ENCODE peak calls at places on chromosomes 2 and 18, in six cellular contexts. J, H, M, Q, O and I are unnamed samples.
A peak's percentile ranks its signal among the peaks of the same experiment; 100 is the strongest.

GRCh38 chr2:23637011-23637778 is 252.2 kb downstream of the KLHL29 start:
- DNase-seq in O (no peak), M (peak; percentile 54), Q (peak; percentile 34), J (no peak), H (no peak), I (no peak)

GRCh38 chr2:71888741-71889445 is 258.8 kb downstream of the CYP26B1 start:
- DNase-seq in M (no peak), J (no peak), Q (no peak), H (no peak), O (no peak), I (no peak)

GRCh38 chr2:50645346-50645745 is 386.6 kb downstream of the NRXN1 start:
- DNase-seq in J (no peak), Q (no peak), H (no peak), O (no peak), M (no peak), I (no peak)

GRCh38 chr2:202064206-202064880 is 8.7 kb upstream of the KIAA2012 start:
- DNase-seq in H (peak; percentile 56), Q (peak; percentile 83), O (peak; percentile 82), M (no peak), J (peak; percentile 20), I (no peak)

GRCh38 chr2:237280235-237280634 is 133.7 kb downstream of the COL6A3 start:
- DNase-seq in Q (peak; percentile 32), J (no peak), M (peak; percentile 90), O (peak; percentile 99), H (no peak), I (no peak)

GRCh38 chr18:11689031-11689971 is at the start of gene GNAL:
- DNase-seq in O (peak; percentile 30), J (peak; percentile 63), M (peak; percentile 34), H (peak; percentile 72), Q (peak; percentile 87), I (peak; percentile 87)

GRCh38 chr2:120915670-120916069 is 180.0 kb downstream of the GLI2 start:
- DNase-seq in H (no peak), J (no peak), O (no peak), M (no peak), Q (no peak), I (no peak)

GRCh38 chr2:181234429-181235410 is 222.5 kb upstream of the ITGA4 start:
- DNase-seq in H (no peak), M (no peak), J (no peak), O (no peak), Q (no peak), I (no peak)

GRCh38 chr18:8253943-8254342 is 355.3 kb upstream of the RAB12 start:
- DNase-seq in H (no peak), J (no peak), O (no peak), Q (no peak), M (no peak), I (no peak)

GRCh38 chr2:226660524-226660923 is 139.1 kb downstream of the IRS1 start:
- DNase-seq in J (no peak), M (peak; percentile 74), H (no peak), Q (peak; percentile 39), O (no peak), I (peak; percentile 51)

GRCh38 chr18:70207181-70207580 is 1.7 kb upstream of the RTTN start:
- DNase-seq in O (no peak), M (no peak), Q (no peak), H (no peak), J (no peak), I (no peak)

GRCh38 chr2:60530660-60531276 is 22.7 kb downstream of the BCL11A start:
- DNase-seq in J (no peak), M (no peak), Q (peak; percentile 95), H (peak; percentile 77), O (no peak), I (peak; percentile 49)

GRCh38 chr2:101806123-101806522 is 108.6 kb downstream of the MAP4K4 start:
- DNase-seq in H (no peak), Q (peak; percentile 57), O (no peak), M (no peak), J (no peak), I (no peak)

GRCh38 chr18:36903215-36903928 is 74.4 kb downstream of the KIAA1328 start:
- DNase-seq in J (no peak), M (no peak), H (no peak), Q (no peak), O (no peak), I (no peak)

GRCh38 chr18:44343570-44343969 is 337.1 kb upstream of the SETBP1 start:
- DNase-seq in H (no peak), J (no peak), Q (no peak), M (no peak), O (no peak), I (no peak)

GRCh38 chr18:45142868-45143267 is 462.2 kb downstream of the SETBP1 start:
- DNase-seq in M (no peak), H (no peak), O (no peak), J (no peak), Q (no peak), I (no peak)

GRCh38 chr2:173998386-173998785 is 33.2 kb upstream of the SP3 start:
- DNase-seq in O (no peak), J (no peak), Q (no peak), M (no peak), H (no peak), I (peak; percentile 31)

GRCh38 chr18:22778996-22779395 is 154.1 kb upstream of the RBBP8 start:
- DNase-seq in Q (no peak), J (no peak), H (no peak), O (no peak), M (no peak), I (peak; percentile 20)

GRCh38 chr2:30979822-30980245 is 158.4 kb downstream of the GALNT14 start:
- DNase-seq in H (peak; percentile 46), M (peak; percentile 33), J (no peak), Q (peak; percentile 71), O (peak; percentile 39), I (peak; percentile 51)

GRCh38 chr2:21022792-21023367 is 21.0 kb downstream of the APOB start:
- DNase-seq in O (no peak), J (no peak), M (no peak), Q (no peak), H (no peak), I (no peak)

GRCh38 chr2:234587341-234588053 is 90.6 kb upstream of the ARL4C start:
- DNase-seq in M (no peak), H (no peak), J (no peak), O (no peak), Q (no peak), I (no peak)

GRCh38 chr2:63581266-63581961 is 6.9 kb downstream of the WDPCP start:
- DNase-seq in M (no peak), H (no peak), J (no peak), Q (no peak), O (no peak), I (no peak)

GRCh38 chr2:1518891-1519530 is 105.7 kb downstream of the TPO start:
- DNase-seq in J (no peak), H (peak; percentile 20), M (no peak), O (no peak), Q (no peak), I (no peak)

GRCh38 chr18:26440644-26441043 is 107.7 kb downstream of the KCTD1 start:
- DNase-seq in Q (no peak), O (no peak), J (no peak), H (no peak), M (no peak), I (no peak)

GRCh38 chr2:120334068-120334467 is 11.9 kb upstream of the INHBB start:
- DNase-seq in J (no peak), O (no peak), M (no peak), Q (no peak), H (no peak), I (no peak)

GRCh38 chr2:230821991-230822520 is 42.7 kb upstream of the ITM2C start:
- DNase-seq in Q (no peak), H (no peak), O (no peak), J (no peak), M (no peak), I (no peak)

GRCh38 chr2:230823264-230823964 is 41.3 kb upstream of the ITM2C start:
- DNase-seq in M (no peak), O (no peak), H (no peak), J (no peak), Q (no peak), I (no peak)

GRCh38 chr2:230821261-230821990 is 43.3 kb upstream of the ITM2C start:
- DNase-seq in O (no peak), J (no peak), Q (no peak), M (no peak), H (no peak), I (no peak)

GRCh38 chr2:230825354-230825753 is 39.4 kb upstream of the ITM2C start:
- DNase-seq in H (no peak), Q (no peak), J (no peak), M (no peak), O (no peak), I (no peak)

GRCh38 chr2:230824406-230824978 is 40.2 kb upstream of the ITM2C start:
- DNase-seq in J (peak; percentile 30), M (peak; percentile 24), H (no peak), O (peak; percentile 59), Q (peak; percentile 88), I (peak; percentile 69)
- TF ChIP-seq CTCF in J (peak; percentile 87), M (peak; percentile 58), H (peak; percentile 75), O (peak; percentile 56), Q (peak; percentile 78), I (peak; percentile 58)

GRCh38 chr2:219510512-219511135 is 3.7 kb upstream of the ASIC4 start:
- DNase-seq in Q (no peak), J (no peak), M (no peak), H (no peak), O (no peak), I (no peak)
- H3K4me3 ChIP-seq in Q (no peak overlapping the region), J (no peak overlapping the region), M (no peak overlapping the region), H (no peak overlapping the region), O (no peak overlapping the region), I (no peak overlapping the region)

GRCh38 chr18:43274526-43274925 is 2.8 kb downstream of the SYT4 start:
- DNase-seq in H (no peak), O (no peak), J (no peak), M (no peak), Q (no peak), I (no peak)

GRCh38 chr18:43276471-43276870 is 819 bp downstream of the SYT4 start:
- DNase-seq in J (no peak), O (no peak), Q (no peak), M (no peak), H (no peak), I (no peak)

GRCh38 chr18:43277164-43277600 is at the start of gene SYT4:
- DNase-seq in Q (peak; percentile 83), J (peak; percentile 77), O (no peak), H (peak; percentile 42), M (no peak), I (peak; percentile 77)

GRCh38 chr18:43267818-43268217 is 9.5 kb downstream of the SYT4 start:
- DNase-seq in M (no peak), Q (no peak), O (no peak), J (no peak), H (no peak), I (no peak)

GRCh38 chr18:43271593-43272432 is 5.5 kb downstream of the SYT4 start:
- DNase-seq in Q (peak; percentile 59), H (no peak), M (peak; percentile 7), O (peak; percentile 27), J (no peak), I (peak; percentile 32)
- TF ChIP-seq CTCF in Q (peak; percentile 92), H (peak; percentile 68), M (peak; percentile 59), O (peak; percentile 61), J (peak; percentile 83), I (peak; percentile 84)

DNA sequence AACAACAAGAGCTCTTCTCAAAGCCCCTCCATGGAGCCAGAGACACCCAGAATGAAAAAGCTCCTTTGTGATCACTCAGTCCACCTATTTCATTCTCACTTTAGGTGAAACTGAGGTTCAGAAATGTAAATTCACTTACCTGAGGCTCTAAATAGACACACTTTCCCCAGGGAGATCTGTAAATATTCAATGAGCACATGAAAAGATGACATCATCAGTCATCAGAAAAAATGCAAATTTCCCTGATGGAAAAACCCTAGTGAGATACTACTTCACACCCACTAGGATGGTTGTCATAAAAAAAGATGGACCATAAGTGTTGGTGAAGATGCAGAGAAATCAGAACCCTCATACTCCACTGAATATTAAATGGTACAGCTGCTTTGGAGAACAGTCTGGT is 339.2 kb downstream of the EN1 start:
- DNase-seq in O (no peak), J (no peak), H (no peak), M (no peak), Q (no peak), I (no peak)
- H3K4me3 ChIP-seq in O (no peak overlapping the region), J (no peak overlapping the region), H (no peak overlapping the region), M (no peak overlapping the region), Q (no peak overlapping the region), I (no peak overlapping the region)